ENCODE peak calls at places on chromosomes 6 and 20, in eight cellular contexts. One of them, this sample, is unnamed.

GRCh38 chr6:1787109-1787466 is 177.4 kb downstream of the FOXC1 start:
- DNase-seq in epithelial cell of esophagus: no peak
- DNase-seq in IMR-90: no peak
- DNase-seq in transverse colon: no peak
- DNase-seq in fibroblast of pulmonary artery: no peak
- DNase-seq in hepatocyte: no peak
- DNase-seq in pancreas: no peak
- DNase-seq in tibial artery: no peak
- DNase-seq in this sample: no peak

GRCh38 chr6:168031411-168032382 is 34.2 kb downstream of the KIF25 start:
- DNase-seq in epithelial cell of esophagus: no peak
- DNase-seq in tibial artery: no peak
- DNase-seq in hepatocyte: no peak
- DNase-seq in IMR-90: peak
- DNase-seq in fibroblast of pulmonary artery: no peak
- DNase-seq in pancreas: no peak
- DNase-seq in transverse colon: no peak
- DNase-seq in this sample: peak

GRCh38 chr6:113690255-113690956 is 166.7 kb upstream of the MARCKS start:
- DNase-seq in IMR-90: peak
- DNase-seq in epithelial cell of esophagus: peak
- DNase-seq in fibroblast of pulmonary artery: peak
- DNase-seq in tibial artery: no peak
- DNase-seq in pancreas: peak
- DNase-seq in hepatocyte: no peak
- DNase-seq in transverse colon: no peak
- DNase-seq in this sample: peak

GRCh38 chr20:46767127-46767761 is 57.8 kb downstream of the SLC2A10 start:
- DNase-seq in pancreas: no peak
- DNase-seq in epithelial cell of esophagus: peak
- DNase-seq in tibial artery: no peak
- DNase-seq in transverse colon: peak
- DNase-seq in IMR-90: peak
- DNase-seq in hepatocyte: peak
- DNase-seq in fibroblast of pulmonary artery: peak
- DNase-seq in this sample: peak

GRCh38 chr6:167750956-167751358 is 75.8 kb upstream of the AFDN start:
- DNase-seq in tibial artery: peak
- DNase-seq in IMR-90: no peak
- DNase-seq in fibroblast of pulmonary artery: no peak
- DNase-seq in epithelial cell of esophagus: peak
- DNase-seq in pancreas: peak
- DNase-seq in hepatocyte: peak
- DNase-seq in transverse colon: peak
- DNase-seq in this sample: no peak

GRCh38 chr6:111347589-111347988 is 135.4 kb downstream of the REV3L start:
- DNase-seq in IMR-90: no peak
- DNase-seq in transverse colon: no peak
- DNase-seq in pancreas: no peak
- DNase-seq in tibial artery: no peak
- DNase-seq in epithelial cell of esophagus: no peak
- DNase-seq in fibroblast of pulmonary artery: no peak
- DNase-seq in hepatocyte: peak
- DNase-seq in this sample: no peak

GRCh38 chr6:31762878-31763616 is 591 bp downstream of the SAPCD1 start:
- DNase-seq in fibroblast of pulmonary artery: no peak
- DNase-seq in IMR-90: no peak
- DNase-seq in transverse colon: no peak
- DNase-seq in pancreas: no peak
- DNase-seq in tibial artery: no peak
- DNase-seq in hepatocyte: no peak
- DNase-seq in epithelial cell of esophagus: no peak
- DNase-seq in this sample: no peak

GRCh38 chr6:148885154-148885870 is 138.5 kb downstream of the UST start:
- DNase-seq in epithelial cell of esophagus: peak
- DNase-seq in pancreas: no peak
- DNase-seq in tibial artery: no peak
- DNase-seq in fibroblast of pulmonary artery: peak
- DNase-seq in hepatocyte: no peak
- DNase-seq in transverse colon: no peak
- DNase-seq in IMR-90: peak
- DNase-seq in this sample: peak

GRCh38 chr6:149929422-149929821 is 6.5 kb upstream of the RAET1G start:
- DNase-seq in epithelial cell of esophagus: no peak
- DNase-seq in IMR-90: no peak
- DNase-seq in transverse colon: no peak
- DNase-seq in fibroblast of pulmonary artery: no peak
- DNase-seq in tibial artery: no peak
- DNase-seq in hepatocyte: no peak
- DNase-seq in pancreas: no peak
- DNase-seq in this sample: no peak

GRCh38 chr6:117676577-117677218 is 1.4 kb downstream of the NUS1 start:
- DNase-seq in hepatocyte: no peak
- DNase-seq in pancreas: no peak
- DNase-seq in tibial artery: no peak
- DNase-seq in epithelial cell of esophagus: peak
- DNase-seq in IMR-90: no peak
- DNase-seq in fibroblast of pulmonary artery: no peak
- DNase-seq in transverse colon: no peak
- DNase-seq in this sample: peak

GRCh38 chr6:131966443-131966842 is 15.3 kb upstream of the CCN2 start:
- DNase-seq in IMR-90: peak
- DNase-seq in transverse colon: no peak
- DNase-seq in epithelial cell of esophagus: peak
- DNase-seq in fibroblast of pulmonary artery: no peak
- DNase-seq in pancreas: no peak
- DNase-seq in hepatocyte: no peak
- DNase-seq in tibial artery: no peak
- DNase-seq in this sample: peak

GRCh38 chr6:131968672-131969071 is 17.5 kb upstream of the CCN2 start:
- DNase-seq in tibial artery: no peak
- DNase-seq in hepatocyte: no peak
- DNase-seq in fibroblast of pulmonary artery: no peak
- DNase-seq in epithelial cell of esophagus: no peak
- DNase-seq in pancreas: no peak
- DNase-seq in transverse colon: no peak
- DNase-seq in IMR-90: no peak
- DNase-seq in this sample: no peak

GRCh38 chr6:131972761-131973160 is 21.6 kb upstream of the CCN2 start:
- DNase-seq in transverse colon: no peak
- DNase-seq in hepatocyte: no peak
- DNase-seq in pancreas: no peak
- DNase-seq in fibroblast of pulmonary artery: no peak
- DNase-seq in IMR-90: no peak
- DNase-seq in tibial artery: no peak
- DNase-seq in epithelial cell of esophagus: no peak
- DNase-seq in this sample: no peak

GRCh38 chr6:131970460-131970859 is 19.3 kb upstream of the CCN2 start:
- DNase-seq in fibroblast of pulmonary artery: no peak
- DNase-seq in tibial artery: no peak
- DNase-seq in epithelial cell of esophagus: no peak
- DNase-seq in pancreas: no peak
- DNase-seq in transverse colon: no peak
- DNase-seq in hepatocyte: no peak
- DNase-seq in IMR-90: no peak
- DNase-seq in this sample: no peak

DNA sequence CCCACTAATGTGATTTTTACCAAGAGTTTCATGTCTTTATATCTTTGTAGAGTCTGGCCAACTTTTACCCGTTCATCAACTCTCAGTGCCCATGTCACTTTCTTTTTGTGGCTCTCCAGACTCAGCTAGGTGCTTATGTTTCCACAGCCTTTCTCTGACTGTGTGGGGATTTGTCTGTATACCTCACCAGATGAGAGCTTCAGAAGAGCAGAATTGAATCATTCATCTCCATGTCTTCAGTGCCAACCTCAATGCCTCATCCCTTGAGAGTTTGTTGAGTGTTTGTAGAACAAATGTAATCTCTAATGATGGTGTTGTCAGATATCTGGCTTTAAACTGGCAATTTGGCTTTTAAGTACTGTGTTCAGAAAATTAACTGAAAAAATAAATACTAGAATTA is 16.8 kb upstream of the CCN2 start:
- DNase-seq in transverse colon: no peak
- DNase-seq in fibroblast of pulmonary artery: no peak
- DNase-seq in tibial artery: no peak
- DNase-seq in hepatocyte: no peak
- DNase-seq in IMR-90: no peak
- DNase-seq in pancreas: no peak
- DNase-seq in epithelial cell of esophagus: no peak
- DNase-seq in this sample: peak
- H3K4me3 ChIP-seq in transverse colon: no peak
- H3K4me3 ChIP-seq in fibroblast of pulmonary artery: no peak
- H3K4me3 ChIP-seq in tibial artery: no peak
- H3K4me3 ChIP-seq in hepatocyte: no peak
- H3K4me3 ChIP-seq in IMR-90: no peak
- H3K4me3 ChIP-seq in pancreas: no peak
- H3K4me3 ChIP-seq in epithelial cell of esophagus: no peak
- H3K4me3 ChIP-seq in this sample: no peak

GRCh38 chr20:59403261-59403961 is 103.0 kb downstream of the EDN3 start:
- DNase-seq in pancreas: peak
- DNase-seq in transverse colon: peak
- DNase-seq in tibial artery: no peak
- DNase-seq in epithelial cell of esophagus: peak
- DNase-seq in IMR-90: no peak
- DNase-seq in fibroblast of pulmonary artery: peak
- DNase-seq in hepatocyte: peak
- DNase-seq in this sample: no peak

GRCh38 chr20:59404749-59405148 is 104.3 kb downstream of the EDN3 start:
- DNase-seq in pancreas: no peak
- DNase-seq in transverse colon: no peak
- DNase-seq in epithelial cell of esophagus: no peak
- DNase-seq in hepatocyte: no peak
- DNase-seq in tibial artery: no peak
- DNase-seq in IMR-90: no peak
- DNase-seq in fibroblast of pulmonary artery: no peak
- DNase-seq in this sample: no peak

GRCh38 chr20:59403962-59404314 is 103.5 kb downstream of the EDN3 start:
- DNase-seq in transverse colon: no peak
- DNase-seq in IMR-90: no peak
- DNase-seq in pancreas: no peak
- DNase-seq in epithelial cell of esophagus: no peak
- DNase-seq in hepatocyte: no peak
- DNase-seq in tibial artery: no peak
- DNase-seq in fibroblast of pulmonary artery: no peak
- DNase-seq in this sample: no peak

GRCh38 chr20:59400666-59401065 is 100.3 kb downstream of the EDN3 start:
- DNase-seq in fibroblast of pulmonary artery: no peak
- DNase-seq in epithelial cell of esophagus: no peak
- DNase-seq in IMR-90: no peak
- DNase-seq in hepatocyte: no peak
- DNase-seq in transverse colon: no peak
- DNase-seq in tibial artery: no peak
- DNase-seq in pancreas: no peak
- DNase-seq in this sample: no peak

GRCh38 chr20:59402697-59403096 is 102.3 kb downstream of the EDN3 start:
- DNase-seq in epithelial cell of esophagus: peak
- DNase-seq in fibroblast of pulmonary artery: no peak
- DNase-seq in pancreas: peak
- DNase-seq in hepatocyte: peak
- DNase-seq in IMR-90: no peak
- DNase-seq in transverse colon: no peak
- DNase-seq in tibial artery: no peak
- DNase-seq in this sample: no peak
- H3K4me3 ChIP-seq in epithelial cell of esophagus: no peak
- H3K4me3 ChIP-seq in fibroblast of pulmonary artery: no peak
- H3K4me3 ChIP-seq in pancreas: no peak
- H3K4me3 ChIP-seq in hepatocyte: no peak
- H3K4me3 ChIP-seq in IMR-90: no peak
- H3K4me3 ChIP-seq in transverse colon: no peak
- H3K4me3 ChIP-seq in tibial artery: no peak
- H3K4me3 ChIP-seq in this sample: no peak

GRCh38 chr20:8020314-8021079 is 936 bp upstream of the TMX4 start:
- DNase-seq in epithelial cell of esophagus: no peak
- DNase-seq in pancreas: no peak
- DNase-seq in IMR-90: no peak
- DNase-seq in hepatocyte: no peak
- DNase-seq in tibial artery: no peak
- DNase-seq in fibroblast of pulmonary artery: no peak
- DNase-seq in transverse colon: no peak
- DNase-seq in this sample: no peak
- H3K4me3 ChIP-seq in epithelial cell of esophagus: no peak
- H3K4me3 ChIP-seq in pancreas: no peak
- H3K4me3 ChIP-seq in IMR-90: no peak
- H3K4me3 ChIP-seq in hepatocyte: no peak
- H3K4me3 ChIP-seq in tibial artery: peak
- H3K4me3 ChIP-seq in fibroblast of pulmonary artery: no peak
- H3K4me3 ChIP-seq in transverse colon: no peak
- H3K4me3 ChIP-seq in this sample: no peak

GRCh38 chr6:159233365-159234101 is 64.3 kb downstream of the FNDC1 start:
- DNase-seq in hepatocyte: peak
- DNase-seq in transverse colon: no peak
- DNase-seq in IMR-90: no peak
- DNase-seq in fibroblast of pulmonary artery: no peak
- DNase-seq in tibial artery: no peak
- DNase-seq in pancreas: peak
- DNase-seq in epithelial cell of esophagus: no peak
- DNase-seq in this sample: no peak

GRCh38 chr6:159234102-159234553 is 64.9 kb downstream of the FNDC1 start:
- DNase-seq in tibial artery: no peak
- DNase-seq in fibroblast of pulmonary artery: no peak
- DNase-seq in IMR-90: no peak
- DNase-seq in epithelial cell of esophagus: no peak
- DNase-seq in pancreas: no peak
- DNase-seq in hepatocyte: no peak
- DNase-seq in transverse colon: no peak
- DNase-seq in this sample: no peak

GRCh38 chr6:159229526-159229925 is 60.3 kb downstream of the FNDC1 start:
- DNase-seq in fibroblast of pulmonary artery: no peak
- DNase-seq in tibial artery: no peak
- DNase-seq in IMR-90: no peak
- DNase-seq in epithelial cell of esophagus: no peak
- DNase-seq in pancreas: no peak
- DNase-seq in hepatocyte: no peak
- DNase-seq in transverse colon: no peak
- DNase-seq in this sample: no peak

GRCh38 chr6:159232106-159232645 is 63.0 kb downstream of the FNDC1 start:
- DNase-seq in IMR-90: no peak
- DNase-seq in transverse colon: no peak
- DNase-seq in pancreas: no peak
- DNase-seq in hepatocyte: no peak
- DNase-seq in epithelial cell of esophagus: no peak
- DNase-seq in tibial artery: no peak
- DNase-seq in fibroblast of pulmonary artery: no peak
- DNase-seq in this sample: no peak

DNA sequence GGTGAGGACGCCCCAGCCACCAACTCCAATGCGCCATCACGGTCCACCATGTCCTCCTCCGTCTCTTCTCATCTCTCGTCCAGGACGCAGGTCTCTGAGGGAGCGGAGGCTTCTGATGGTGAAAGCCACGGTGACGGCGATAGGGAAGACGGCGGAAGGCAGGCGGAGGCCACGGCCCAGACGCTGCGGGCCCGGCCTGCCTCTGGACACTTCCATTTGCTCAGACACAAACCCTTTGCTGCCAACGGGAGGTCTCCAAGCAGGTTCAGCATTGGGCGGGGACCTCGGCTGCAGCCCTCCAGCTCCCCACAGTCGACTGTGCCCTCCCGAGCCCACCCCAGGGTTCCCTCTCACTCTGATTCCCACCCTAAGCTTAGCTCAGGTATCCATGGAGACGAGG is 63.6 kb downstream of the FNDC1 start:
- DNase-seq in hepatocyte: no peak
- DNase-seq in transverse colon: no peak
- DNase-seq in pancreas: no peak
- DNase-seq in tibial artery: no peak
- DNase-seq in fibroblast of pulmonary artery: no peak
- DNase-seq in IMR-90: no peak
- DNase-seq in epithelial cell of esophagus: no peak
- DNase-seq in this sample: no peak
- H3K4me3 ChIP-seq in hepatocyte: no peak
- H3K4me3 ChIP-seq in transverse colon: no peak
- H3K4me3 ChIP-seq in pancreas: no peak
- H3K4me3 ChIP-seq in tibial artery: no peak
- H3K4me3 ChIP-seq in fibroblast of pulmonary artery: no peak
- H3K4me3 ChIP-seq in IMR-90: no peak
- H3K4me3 ChIP-seq in epithelial cell of esophagus: no peak
- H3K4me3 ChIP-seq in this sample: no peak